ENCODE peak calls at places on chromosomes 4 and X, in nine cellular contexts. S, Z, E, R, X, A, I, Q and B are unnamed samples. For H3K4me1, the result is how much of the 10 kb centered on the place peaks cover.

GRCh38 chrX:50168305-50168704 is 32.5 kb downstream of the AKAP4 start:
- DNase-seq in R (no peak), A (no peak), Q (no peak), E (no peak), S (peak), X (no peak), I (no peak), Z (no peak), B (no peak)

GRCh38 chr4:24630937-24631336 is 46.6 kb upstream of the DHX15 start:
- DNase-seq in S (no peak), Z (no peak), I (no peak), R (no peak), Q (no peak), A (no peak), X (no peak), E (no peak), B (no peak)

GRCh38 chr4:67680568-67681222 is 20.3 kb downstream of the UBA6 start:
- DNase-seq in A (peak), Z (no peak), Q (no peak), S (peak), I (no peak), R (no peak), E (no peak), X (peak), B (no peak)

GRCh38 chrX:21438792-21439191 is 64.6 kb downstream of the CNKSR2 start:
- DNase-seq in Z (no peak), S (no peak), X (no peak), R (peak), I (no peak), A (no peak), Q (no peak), E (no peak), B (no peak)

GRCh38 chrX:19897087-19897486 is 9.7 kb upstream of the SH3KBP1 start:
- DNase-seq in Q (no peak), R (no peak), S (no peak), A (no peak), I (no peak), Z (no peak), E (no peak), X (no peak), B (no peak)

GRCh38 chrX:107420571-107420970 is 28.9 kb upstream of the FRMPD3 start:
- DNase-seq in Q (no peak), R (no peak), S (no peak), A (no peak), X (no peak), I (no peak), E (no peak), Z (no peak), B (no peak)

GRCh38 chr4:146442801-146443200 is 78.9 kb downstream of the SLC10A7 start:
- DNase-seq in R (no peak), I (no peak), Z (no peak), A (peak), X (no peak), E (no peak), Q (no peak), S (peak), B (no peak)

GRCh38 chr4:157128395-157128794 is 52.4 kb downstream of the GLRB start:
- DNase-seq in X (peak), Q (no peak), R (no peak), S (peak), E (no peak), I (no peak), Z (no peak), A (peak), B (no peak)

GRCh38 chr4:1168291-1169031 is 3.9 kb downstream of the SPON2 start:
- DNase-seq in E (no peak), A (no peak), S (no peak), Z (no peak), X (no peak), R (no peak), Q (no peak), I (no peak), B (no peak)

GRCh38 chrX:33434256-33435092 is 223.1 kb upstream of the DMD start:
- DNase-seq in X (peak), R (peak), E (peak), Z (peak), I (peak), S (peak), Q (peak), A (peak), B (no peak)

GRCh38 chr4:20544645-20545044 is 155.6 kb upstream of the PACRGL start:
- DNase-seq in X (peak), I (no peak), Z (no peak), R (no peak), E (no peak), S (peak), A (peak), Q (no peak), B (no peak)

GRCh38 chrX:16696956-16697355 is 15.5 kb downstream of the CTPS2 start:
- DNase-seq in Z (no peak), I (no peak), X (no peak), A (no peak), Q (no peak), R (no peak), E (no peak), S (no peak), B (no peak)

GRCh38 chrX:147763131-147763530 is 148.6 kb upstream of the FMR1 start:
- DNase-seq in E (no peak), Q (no peak), A (no peak), X (no peak), I (no peak), S (no peak), Z (no peak), R (no peak), B (no peak)

GRCh38 chr4:126895988-126896570 is 736.7 kb upstream of the INTU start:
- DNase-seq in A (no peak), S (peak), R (no peak), Q (no peak), X (no peak), Z (no peak), E (no peak), I (no peak), B (no peak)

GRCh38 chr4:185276036-185276435 is 66.6 kb downstream of the SNX25 start:
- DNase-seq in I (no peak), E (no peak), Q (no peak), X (no peak), R (no peak), A (peak), Z (no peak), S (peak), B (no peak)

GRCh38 chrX:149372861-149373260 is 132.2 kb downstream of the IDS start:
- DNase-seq in A (peak), I (no peak), E (no peak), X (no peak), R (no peak), Z (no peak), Q (no peak), S (no peak), B (no peak)

GRCh38 chr4:102447413-102447812 is 53.7 kb upstream of the NFKB1 start:
- DNase-seq in Q (no peak), E (no peak), S (no peak), X (no peak), R (no peak), I (no peak), A (no peak), Z (no peak), B (no peak)

GRCh38 chr4:8117278-8117682 is 41.3 kb downstream of the ABLIM2 start:
- DNase-seq in X (peak), Z (no peak), R (peak), A (no peak), I (peak), S (peak), Q (no peak), E (no peak), B (no peak)

GRCh38 chrX:39871648-39872047 is 226.1 kb downstream of the BCOR start:
- DNase-seq in Z (no peak), I (no peak), X (no peak), E (no peak), R (no peak), A (no peak), Q (no peak), S (no peak), B (no peak)

GRCh38 chrX:39866229-39866628 is 231.5 kb downstream of the BCOR start:
- DNase-seq in X (no peak), E (no peak), I (no peak), S (no peak), Q (no peak), A (no peak), R (no peak), Z (no peak), B (no peak)

GRCh38 chrX:39873111-39873510 is 224.6 kb downstream of the BCOR start:
- DNase-seq in S (no peak), X (no peak), A (no peak), Q (no peak), R (no peak), I (no peak), Z (no peak), E (no peak), B (no peak)

GRCh38 chrX:39874202-39874816 is 223.4 kb downstream of the BCOR start:
- DNase-seq in S (peak), Q (no peak), I (no peak), R (no peak), Z (no peak), E (no peak), A (no peak), X (no peak), B (no peak)

DNA sequence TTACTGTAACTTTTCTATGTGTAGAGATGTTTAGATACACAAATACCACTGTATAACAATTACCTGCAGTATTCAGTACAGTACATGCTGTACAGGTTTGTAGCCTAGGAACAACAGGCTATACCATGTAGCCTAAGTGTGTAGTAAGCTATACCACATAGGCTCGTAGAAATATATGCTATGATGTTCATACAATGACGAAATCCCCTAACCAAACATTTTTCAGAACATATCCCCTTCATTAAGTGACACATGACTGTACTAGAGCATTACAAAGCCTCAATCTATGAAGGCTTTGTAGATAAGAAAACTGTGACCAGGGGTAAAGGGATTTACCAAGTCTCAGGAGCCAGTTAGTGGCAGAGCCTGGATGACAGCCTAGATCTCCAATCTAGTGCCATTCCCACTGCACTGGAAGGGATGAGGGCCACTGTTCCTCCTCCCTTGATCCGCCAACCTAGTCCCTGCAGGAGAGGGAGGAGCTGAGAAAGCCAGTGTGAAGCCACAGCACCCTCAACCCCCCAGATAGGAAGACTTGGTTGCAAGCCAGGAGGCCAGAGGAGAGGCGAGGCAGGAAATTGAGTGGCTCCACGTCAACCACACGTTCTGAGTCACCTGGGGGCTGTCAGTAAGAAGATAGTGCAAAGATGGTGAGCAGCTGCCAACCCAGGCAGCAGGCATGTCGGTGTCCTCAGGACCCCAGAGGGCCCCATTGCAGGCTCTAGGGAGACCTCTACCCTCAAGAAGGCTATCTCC is 227.7 kb downstream of the BCOR start:
- DNase-seq in R (peak), E (no peak), Q (no peak), X (no peak), S (peak), A (peak), Z (no peak), I (no peak), B (peak)
- H3K27ac ChIP-seq in R (no peak), E (no peak), Q (no peak), X (no peak), S (no peak), A (no peak), Z (no peak), I (no peak), B (peak)

GRCh38 chr4:48078862-48079655 is 55.0 kb downstream of the TXK start:
- DNase-seq in Z (no peak), Q (no peak), S (no peak), X (no peak), A (no peak), R (no peak), E (no peak), I (no peak), B (no peak)
- H3K4me1 ChIP-seq in Z (under half), Q (under half), S (under half), X (under half), A (under half), R (under half), E (under half), I (under half), B (under half)

GRCh38 chr4:144699565-144699964 is 53.6 kb downstream of the HHIP start:
- DNase-seq in A (peak), I (no peak), X (no peak), Z (no peak), E (no peak), R (no peak), S (peak), Q (no peak), B (no peak)
- H3K4me3 ChIP-seq in A (no peak), I (no peak), X (no peak), Z (no peak), E (no peak), R (no peak), S (no peak), Q (no peak), B (no peak)

GRCh38 chr4:110104661-110105060 is 93.8 kb downstream of the ELOVL6 start:
- DNase-seq in Q (no peak), E (no peak), X (peak), R (no peak), S (no peak), A (no peak), Z (no peak), I (no peak), B (no peak)

GRCh38 chr4:110096406-110096805 is 102.0 kb downstream of the ELOVL6 start:
- DNase-seq in X (no peak), R (no peak), I (no peak), A (no peak), E (no peak), Z (no peak), Q (no peak), S (no peak), B (no peak)

GRCh38 chr4:110099638-110100037 is 98.8 kb downstream of the ELOVL6 start:
- DNase-seq in S (no peak), A (no peak), Z (no peak), Q (no peak), X (no peak), R (no peak), E (no peak), I (no peak), B (no peak)
- H3K27ac ChIP-seq in S (no peak), A (no peak), Z (no peak), Q (no peak), X (no peak), R (no peak), E (no peak), I (no peak), B (no peak)

DNA sequence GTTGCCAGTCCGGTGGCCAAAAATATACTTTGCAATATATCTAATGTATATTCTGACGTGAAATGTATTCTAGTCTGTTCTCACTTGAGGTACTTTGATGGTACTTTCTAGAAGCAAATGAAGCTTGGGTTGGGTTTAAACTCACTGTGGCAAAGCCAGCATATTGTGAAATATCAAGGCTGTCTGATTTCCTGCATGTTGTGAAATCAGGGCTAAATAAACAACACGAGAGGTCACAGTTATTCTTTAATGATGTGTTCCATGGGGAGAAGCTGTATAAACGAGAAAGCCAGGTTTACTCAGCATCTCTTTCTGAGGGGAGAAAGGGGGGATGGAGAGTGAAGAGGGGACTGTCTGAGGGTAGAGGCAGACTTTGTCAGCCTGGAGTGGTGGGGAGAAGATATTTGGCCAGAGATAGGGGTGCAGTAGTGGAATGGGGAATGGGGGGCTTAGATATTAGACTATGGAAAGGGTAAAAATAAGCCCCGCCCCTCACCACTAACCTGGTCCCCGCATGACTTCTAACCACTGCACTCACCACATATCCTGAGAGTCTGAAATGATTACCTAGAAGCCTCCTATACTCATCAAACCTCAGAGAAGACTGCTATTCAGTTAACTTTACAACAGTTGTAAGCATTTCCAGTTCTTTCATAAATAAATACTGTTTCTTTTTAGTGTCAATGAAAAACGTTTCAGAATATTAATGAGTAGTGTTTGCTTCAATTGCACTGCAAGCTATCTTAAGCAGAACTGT is 5.9 kb upstream of the SCARB2 start:
- DNase-seq in A (peak), Q (no peak), R (no peak), E (no peak), S (peak), I (no peak), X (no peak), Z (no peak), B (no peak)
- H3K4me1 ChIP-seq in A (under half), Q (under half), R (under half), E (under half), S (under half), I (half or more), X (under half), Z (under half), B (under half)

GRCh38 chrX:39818750-39819149 is 279.0 kb downstream of the BCOR start:
- DNase-seq in Q (no peak), S (no peak), X (no peak), A (no peak), E (no peak), R (no peak), Z (no peak), I (no peak), B (no peak)

GRCh38 chrX:39815621-39816020 is 282.1 kb downstream of the BCOR start:
- DNase-seq in I (no peak), R (no peak), S (peak), E (no peak), X (peak), Q (no peak), A (peak), Z (no peak), B (no peak)

GRCh38 chrX:39818071-39818470 is 279.7 kb downstream of the BCOR start:
- DNase-seq in I (no peak), X (no peak), Q (no peak), R (no peak), A (no peak), Z (no peak), S (no peak), E (no peak), B (no peak)

GRCh38 chrX:39814391-39814790 is 283.4 kb downstream of the BCOR start:
- DNase-seq in E (no peak), Q (no peak), S (peak), I (no peak), A (no peak), R (peak), X (no peak), Z (no peak), B (peak)

GRCh38 chrX:39816871-39817731 is 280.7 kb downstream of the BCOR start:
- DNase-seq in A (peak), X (peak), R (no peak), E (no peak), I (no peak), Z (no peak), S (peak), Q (no peak), B (no peak)
- H3K4me3 ChIP-seq in A (peak), X (no peak), R (no peak), E (no peak), I (no peak), Z (no peak), S (peak), Q (no peak), B (no peak)

GRCh38 chrX:63889001-63889400 is 104.0 kb upstream of the ARHGEF9 start:
- DNase-seq in X (peak), S (peak), Q (no peak), I (no peak), E (no peak), Z (no peak), A (peak), R (no peak), B (no peak)
- H3K27ac ChIP-seq in X (no peak), S (no peak), Q (peak), I (no peak), E (no peak), Z (no peak), A (peak), R (no peak), B (no peak)

DNA sequence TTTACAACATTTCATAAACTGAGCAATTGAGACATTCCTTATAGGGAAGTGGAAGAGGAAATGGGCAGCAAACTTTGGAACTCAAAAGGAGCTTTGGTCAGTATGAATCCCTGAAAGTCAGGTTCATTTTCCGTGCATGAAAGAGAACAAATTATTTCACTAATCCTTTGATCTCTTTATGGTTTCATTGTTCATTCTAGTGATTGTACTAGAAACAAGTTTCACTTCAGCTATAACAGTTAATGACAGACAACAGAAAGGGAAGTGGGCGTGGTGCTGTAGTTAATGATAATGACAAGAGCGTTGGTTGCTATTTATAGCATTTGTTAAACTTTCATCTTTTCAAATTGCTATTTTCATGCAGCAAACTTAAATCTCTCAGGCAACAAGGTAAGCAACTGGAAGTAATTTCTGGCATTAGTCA is 98.3 kb downstream of the AREG start:
- DNase-seq in S (no peak), A (peak), X (no peak), R (peak), Q (no peak), E (no peak), Z (no peak), I (no peak), B (no peak)
- H3K4me1 ChIP-seq in S (under half), A (under half), X (under half), R (under half), Q (under half), E (under half), Z (under half), I (under half), B (under half)